ENCODE peak calls at places on chromosomes 3 and 15, in eight cellular contexts. L is natural killer cell, K is AG09319, I is brain microvascular endothelial cell, T is omental fat pad, J is progenitor cell of endocrine pancreas, P is B cell, Y is fibroblast of lung. D is an unnamed sample.

GRCh38 chr3:138717348-138717747 is 108.8 kb downstream of the FAIM start:
- DNase-seq in T (no peak), J (no peak), L (no peak), Y (no peak), I (no peak), K (no peak), P (no peak), D (no peak)

GRCh38 chr15:49506341-49506740 is 83.3 kb downstream of the FGF7 start:
- DNase-seq in J (no peak), K (no peak), I (no peak), Y (no peak), P (no peak), T (no peak), L (no peak), D (no peak)

GRCh38 chr15:99452010-99452409 is 113.8 kb upstream of the MEF2A start:
- DNase-seq in L (peak; percentile 9), P (no peak), K (no peak), J (no peak), Y (no peak), I (no peak), T (no peak), D (no peak)

GRCh38 chr3:75192065-75192658 is 472.0 kb upstream of the FRG2C start:
- DNase-seq in L (peak; percentile 16), K (peak; percentile 10), T (no peak), I (peak; percentile 39), Y (peak; percentile 7), J (peak; percentile 14), P (peak; percentile 33), D (no peak)

GRCh38 chr3:11212301-11212613 is 58.0 kb downstream of the HRH1 start:
- DNase-seq in I (peak; percentile 67), K (no peak), Y (peak; percentile 80), P (no peak), J (no peak), T (no peak), L (no peak), D (no peak)

GRCh38 chr3:4426782-4427344 is 40.2 kb downstream of the SUMF1 start:
- DNase-seq in K (peak; percentile 75), Y (peak; percentile 80), I (peak; percentile 93), T (no peak), L (no peak), P (no peak), J (no peak), D (no peak)

GRCh38 chr3:106345353-106346027 is 476.7 kb upstream of the CBLB start:
- DNase-seq in P (no peak), J (no peak), I (peak; percentile 84), K (peak; percentile 99), T (no peak), Y (peak; percentile 100), L (no peak), D (no peak)

GRCh38 chr15:25693321-25694237 is 169.5 kb downstream of the ATP10A start:
- DNase-seq in P (peak; percentile 21), K (no peak), Y (peak; percentile 23), T (no peak), J (peak; percentile 29), L (no peak), I (peak; percentile 14), D (no peak)

GRCh38 chr3:173078525-173078924 is 62.5 kb downstream of the SPATA16 start:
- DNase-seq in L (no peak), I (no peak), T (no peak), Y (no peak), K (no peak), J (no peak), P (no peak), D (no peak)

GRCh38 chr15:67501177-67501835 is 19.6 kb upstream of the C15orf61 start:
- DNase-seq in K (no peak), T (no peak), I (no peak), L (no peak), P (peak; percentile 23), Y (peak; percentile 36), J (no peak), D (no peak)
- TF ChIP-seq CTCF in K (peak; percentile 48), T (no peak), I (peak; percentile 37), L (no peak), P (peak; percentile 33), Y (peak; percentile 34), J (peak; percentile 9), D (peak; percentile 37)

DNA sequence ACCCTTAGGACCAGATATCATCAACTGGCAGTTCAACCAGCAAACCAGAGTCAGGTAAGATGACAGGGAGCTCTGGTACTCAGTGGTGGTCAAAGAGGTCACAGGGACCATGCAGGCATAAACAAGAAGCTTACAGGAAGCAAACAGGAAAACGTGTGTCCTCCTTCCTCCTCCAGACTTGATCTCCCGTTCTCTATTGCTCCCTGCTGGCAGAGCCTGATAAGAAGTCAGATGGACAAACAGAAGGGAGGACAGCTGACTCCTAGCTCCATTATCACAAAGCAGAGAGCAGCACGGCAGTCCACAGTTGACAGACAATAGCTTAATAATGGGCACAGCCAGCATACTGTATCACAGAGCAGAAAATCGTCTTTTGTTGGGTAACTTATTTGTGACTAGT is 156.5 kb upstream of the SLC2A2 start:
- DNase-seq in P (no peak), Y (peak; percentile 29), T (no peak), J (no peak), K (no peak), L (no peak), I (no peak), D (no peak)
- TF ChIP-seq CTCF in P (no peak), Y (no peak), T (no peak), J (peak; percentile 19), K (peak; percentile 32), L (no peak), I (peak; percentile 50), D (peak; percentile 40)

GRCh38 chr3:48795997-48796732 is 51.5 kb downstream of the PRKAR2A start:
- DNase-seq in P (no peak), L (no peak), Y (no peak), K (no peak), I (no peak), J (no peak), T (no peak), D (no peak)

GRCh38 chr3:48804930-48805329 is 42.7 kb downstream of the PRKAR2A start:
- DNase-seq in L (no peak), Y (no peak), I (no peak), K (no peak), P (no peak), T (no peak), J (no peak), D (no peak)

GRCh38 chr3:48797626-48798025 is 50.0 kb downstream of the PRKAR2A start:
- DNase-seq in L (no peak), J (no peak), K (no peak), T (no peak), Y (peak; percentile 12), I (no peak), P (no peak), D (no peak)

GRCh38 chr3:48798998-48799397 is 48.7 kb downstream of the PRKAR2A start:
- DNase-seq in I (no peak), T (no peak), P (no peak), J (no peak), L (no peak), Y (peak; percentile 8), K (no peak), D (no peak)
- TF ChIP-seq CTCF in I (no peak), T (no peak), P (no peak), J (no peak), L (no peak), Y (no peak), K (no peak), D (no peak)

DNA sequence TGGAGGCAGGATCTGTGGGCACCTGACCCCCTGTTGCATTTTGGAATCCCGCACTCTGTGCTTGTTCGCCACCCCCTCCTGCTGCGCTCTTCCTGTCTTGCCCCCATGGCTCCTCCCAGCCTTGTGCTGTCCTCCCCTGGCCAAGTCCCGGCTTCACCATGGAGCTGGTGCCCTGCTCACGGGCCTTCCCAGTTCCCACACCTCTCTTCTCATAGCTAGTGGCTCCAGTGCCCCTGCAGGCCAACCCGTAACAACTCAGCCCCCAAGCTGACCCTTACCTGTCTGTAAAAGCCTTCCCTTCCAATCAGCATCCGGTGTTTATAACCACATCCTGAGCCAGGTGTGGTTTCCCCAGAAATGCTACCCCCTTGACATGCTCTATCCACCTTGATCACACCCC is 407.7 kb upstream of the C2CD4B start:
- DNase-seq in P (no peak), Y (no peak), K (no peak), I (no peak), L (no peak), J (no peak), T (no peak), D (no peak)
- TF ChIP-seq CTCF in P (no peak), Y (no peak), K (no peak), I (no peak), L (no peak), J (peak; percentile 16), T (no peak), D (no peak)

GRCh38 chr3:48432411-48433371 is 2.8 kb upstream of the PLXNB1 start:
- DNase-seq in L (no peak), K (no peak), I (no peak), J (no peak), Y (peak; percentile 31), P (no peak), T (no peak), D (no peak)
- TF ChIP-seq CTCF in L (no peak), K (no peak), I (peak; percentile 29), J (peak; percentile 26), Y (no peak), P (no peak), T (no peak), D (peak; percentile 24)

DNA sequence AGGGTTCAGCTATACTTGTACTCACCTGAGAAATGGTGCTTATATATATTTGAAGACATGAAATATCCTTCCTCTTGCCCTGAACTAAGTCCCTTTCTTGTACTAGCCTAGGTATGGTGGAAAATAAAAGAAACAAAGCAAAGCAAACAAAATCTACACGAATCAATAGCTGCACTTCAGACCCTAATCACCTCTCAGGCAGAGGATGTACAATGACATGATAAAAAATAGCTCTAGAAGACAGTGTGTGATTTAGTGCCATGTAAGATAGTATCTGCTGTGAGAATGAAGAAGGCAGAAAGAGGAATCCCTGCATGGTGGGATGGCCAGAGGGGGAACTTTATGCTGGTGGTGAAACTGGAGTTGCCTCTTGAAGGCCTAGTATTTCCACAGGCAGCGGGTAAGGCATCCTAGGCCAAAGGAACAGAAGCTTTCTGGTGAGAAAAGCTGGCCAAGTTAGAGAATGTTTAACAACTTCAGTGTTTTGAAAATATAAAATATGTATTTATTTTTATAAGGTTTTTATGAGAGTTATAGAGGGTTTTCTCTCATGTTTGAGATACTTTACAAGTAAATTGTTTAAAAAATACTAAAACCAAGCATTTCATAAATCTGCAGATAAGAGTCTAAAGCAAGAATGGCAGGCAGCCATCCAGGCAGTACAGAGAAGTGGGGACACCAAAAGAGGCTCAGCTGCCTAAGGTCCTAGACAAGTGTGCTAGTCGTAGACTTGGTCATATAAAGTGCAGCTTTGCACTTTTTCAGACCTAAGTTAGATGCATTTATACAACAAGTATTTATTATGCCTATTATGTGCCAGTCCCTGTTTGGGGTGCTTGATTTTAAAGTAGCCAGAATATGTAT is 14.9 kb downstream of the LEKR1 start:
- DNase-seq in I (no peak), L (no peak), J (no peak), T (no peak), P (no peak), K (no peak), Y (no peak), D (no peak)
- TF ChIP-seq CTCF in I (no peak), L (no peak), J (no peak), T (no peak), P (no peak), K (no peak), Y (no peak), D (no peak)